ENCODE peak calls at places on chromosome 22, in eight cellular contexts. Q is brain microvascular endothelial cell, D is bronchial epithelial cell, L is A549, J is tibial nerve, O is cardiac muscle cell, V is GM06990, H is GM23338. Z is an unnamed sample.

GRCh38 chr22:49212466-49212865 is 615.2 kb downstream of the BRD1 start:
- DNase-seq in L (no peak), H (no peak), J (no peak), Q (no peak), V (no peak), D (no peak), O (no peak), Z (no peak)

GRCh38 chr22:22031571-22031970 is 49.0 kb upstream of the TOP3B start:
- DNase-seq in J (no peak), D (no peak), H (no peak), V (no peak), O (no peak), Q (no peak), L (no peak), Z (no peak)

GRCh38 chr22:20115691-20116375 is at the start of gene RANBP1:
- DNase-seq in H (peak), L (no peak), J (no peak), D (no peak), O (no peak), Q (no peak), V (no peak), Z (no peak)

GRCh38 chr22:35824256-35824655 is 106.6 kb downstream of the APOL5 start:
- DNase-seq in V (no peak), H (no peak), D (no peak), O (no peak), J (no peak), Q (no peak), L (no peak), Z (no peak)

GRCh38 chr22:46119729-46120419 is 30.5 kb upstream of the PPARA start:
- DNase-seq in J (no peak), L (peak), D (no peak), O (peak), H (peak), V (no peak), Q (peak), Z (no peak)

GRCh38 chr22:30296324-30296723 is 7.0 kb upstream of the CASTOR1 start:
- DNase-seq in V (no peak), L (no peak), Q (no peak), D (no peak), O (no peak), J (no peak), H (no peak), Z (no peak)

GRCh38 chr22:45485271-45485670 is 17.4 kb upstream of the FBLN1 start:
- DNase-seq in O (no peak), H (no peak), Q (no peak), L (no peak), V (no peak), J (no peak), D (no peak), Z (no peak)

GRCh38 chr22:40024201-40025061 is 29.7 kb downstream of the FAM83F start:
- DNase-seq in Q (peak), J (peak), V (peak), O (peak), D (no peak), H (peak), L (peak), Z (peak)

GRCh38 chr22:36386900-36387663 is 685 bp downstream of the MYH9 start:
- DNase-seq in J (peak), Q (no peak), O (no peak), L (no peak), H (peak), D (no peak), V (peak), Z (peak)

GRCh38 chr22:48488149-48488551 is 1339.5 kb downstream of the BRD1 start:
- DNase-seq in D (no peak), J (no peak), Q (no peak), V (no peak), H (no peak), L (peak), O (no peak), Z (no peak)

GRCh38 chr22:44691796-44692661 is 10.0 kb upstream of the PRR5 start:
- DNase-seq in D (peak), L (no peak), O (no peak), V (no peak), H (peak), Q (no peak), J (no peak), Z (peak)

GRCh38 chr22:21758056-21758455 is 22.5 kb upstream of the YPEL1 start:
- DNase-seq in Q (no peak), O (peak), V (no peak), J (no peak), L (no peak), H (no peak), D (no peak), Z (no peak)

GRCh38 chr22:35947794-35948425 is 80.7 kb downstream of the RBFOX2 start:
- DNase-seq in J (no peak), L (no peak), H (no peak), O (no peak), D (peak), V (no peak), Q (peak), Z (no peak)

GRCh38 chr22:19629720-19630419 is 84.4 kb upstream of the SEPTIN5 start:
- DNase-seq in D (peak), J (peak), O (peak), Q (peak), L (peak), V (peak), H (peak), Z (peak)

GRCh38 chr22:46262449-46263207 is 515 bp downstream of the PKDREJ start:
- DNase-seq in D (peak), Q (peak), J (peak), H (peak), O (peak), V (no peak), L (no peak), Z (no peak)

GRCh38 chr22:25880524-25880923 is 138.5 kb downstream of the MYO18B start:
- DNase-seq in D (no peak), O (no peak), V (no peak), Q (no peak), J (no peak), H (peak), L (peak), Z (peak)

GRCh38 chr22:40183029-40183581 is 5.4 kb downstream of the TNRC6B start:
- DNase-seq in L (no peak), J (no peak), Q (peak), V (no peak), D (peak), H (no peak), O (peak), Z (no peak)

GRCh38 chr22:25492950-25493790 is 71.3 kb upstream of the GRK3 start:
- DNase-seq in Q (no peak), V (no peak), H (no peak), L (no peak), D (no peak), J (no peak), O (no peak), Z (no peak)

GRCh38 chr22:25334091-25334490 is 114.7 kb downstream of the CRYBB2 start:
- DNase-seq in O (peak), Q (peak), D (peak), H (peak), L (peak), V (no peak), J (no peak), Z (peak)

GRCh38 chr22:19497245-19497644 is 17.5 kb downstream of the CDC45 start:
- DNase-seq in O (peak), Q (peak), J (no peak), L (no peak), D (peak), H (no peak), V (no peak), Z (no peak)

GRCh38 chr22:20172038-20172613 is 21.3 kb upstream of the CCDC188 start:
- DNase-seq in J (no peak), V (no peak), Q (no peak), H (no peak), L (no peak), O (no peak), D (no peak), Z (no peak)

GRCh38 chr22:45284705-45285305 is at the start of gene UPK3A:
- DNase-seq in O (peak), H (peak), J (no peak), Q (no peak), V (peak), D (no peak), L (no peak), Z (peak)

GRCh38 chr22:44486538-44486937 is 11.5 kb downstream of the RTL6 start:
- DNase-seq in L (peak), O (peak), V (no peak), J (no peak), H (no peak), D (no peak), Q (peak), Z (peak)

GRCh38 chr22:48593551-48593950 is 1234.1 kb downstream of the BRD1 start:
- DNase-seq in D (no peak), H (no peak), Q (no peak), O (no peak), L (no peak), J (no peak), V (no peak), Z (no peak)

GRCh38 chr22:43884600-43885318 is 7.1 kb downstream of the PNPLA5 start:
- DNase-seq in H (peak), J (peak), Q (peak), D (peak), O (peak), L (peak), V (peak), Z (peak)

GRCh38 chr22:46425011-46425410 is 89.5 kb downstream of the TRMU start:
- DNase-seq in V (no peak), Q (peak), L (no peak), D (peak), J (no peak), H (no peak), O (peak), Z (peak)

GRCh38 chr22:43272301-43272700 is 70.9 kb downstream of the SCUBE1 start:
- DNase-seq in L (no peak), Q (no peak), D (peak), J (no peak), V (no peak), O (peak), H (no peak), Z (no peak)

GRCh38 chr22:25497269-25497668 is 67.2 kb upstream of the GRK3 start:
- DNase-seq in Q (peak), J (no peak), H (no peak), V (no peak), D (peak), L (no peak), O (peak), Z (no peak)

GRCh38 chr22:49299821-49300231 is 527.8 kb downstream of the BRD1 start:
- DNase-seq in Q (no peak), V (no peak), L (no peak), D (no peak), J (peak), O (no peak), H (no peak), Z (no peak)

GRCh38 chr22:45469573-45470383 is 32.9 kb upstream of the FBLN1 start:
- DNase-seq in L (no peak), H (no peak), O (peak), J (no peak), V (no peak), Q (no peak), D (peak), Z (no peak)

GRCh38 chr22:39278040-39278439 is 33.3 kb upstream of the PDGFB start:
- DNase-seq in L (no peak), H (peak), V (no peak), O (peak), D (no peak), J (no peak), Q (no peak), Z (no peak)

GRCh38 chr22:25403752-25404471 is 160.6 kb upstream of the GRK3 start:
- DNase-seq in D (peak), Q (no peak), O (no peak), L (peak), H (peak), V (no peak), J (no peak), Z (no peak)

GRCh38 chr22:19687561-19688300 is 26.6 kb upstream of the SEPTIN5 start:
- DNase-seq in Q (no peak), J (no peak), V (no peak), H (no peak), O (no peak), L (no peak), D (peak), Z (peak)

GRCh38 chr22:19723990-19724827 is 870 bp downstream of the GP1BB start:
- DNase-seq in L (peak), D (no peak), J (no peak), Q (no peak), V (peak), O (peak), H (peak), Z (peak)

GRCh38 chr22:32518848-32519247 is 44.2 kb downstream of the FBXO7 start:
- DNase-seq in D (no peak), L (peak), Q (no peak), H (peak), V (no peak), O (no peak), J (no peak), Z (no peak)
- TF ChIP-seq CTCF in D (peak), L (peak), Q (peak), H (peak), V (peak), O (peak), J (no peak), Z (peak)

GRCh38 chr22:31846161-31847115 is 92.6 kb downstream of the DEPDC5 start:
- DNase-seq in J (no peak), O (peak), Q (peak), D (no peak), H (peak), L (peak), V (peak), Z (peak)
- TF ChIP-seq CTCF in J (no peak), O (peak), Q (peak), D (peak), H (peak), L (no peak), V (peak), Z (no peak)

DNA sequence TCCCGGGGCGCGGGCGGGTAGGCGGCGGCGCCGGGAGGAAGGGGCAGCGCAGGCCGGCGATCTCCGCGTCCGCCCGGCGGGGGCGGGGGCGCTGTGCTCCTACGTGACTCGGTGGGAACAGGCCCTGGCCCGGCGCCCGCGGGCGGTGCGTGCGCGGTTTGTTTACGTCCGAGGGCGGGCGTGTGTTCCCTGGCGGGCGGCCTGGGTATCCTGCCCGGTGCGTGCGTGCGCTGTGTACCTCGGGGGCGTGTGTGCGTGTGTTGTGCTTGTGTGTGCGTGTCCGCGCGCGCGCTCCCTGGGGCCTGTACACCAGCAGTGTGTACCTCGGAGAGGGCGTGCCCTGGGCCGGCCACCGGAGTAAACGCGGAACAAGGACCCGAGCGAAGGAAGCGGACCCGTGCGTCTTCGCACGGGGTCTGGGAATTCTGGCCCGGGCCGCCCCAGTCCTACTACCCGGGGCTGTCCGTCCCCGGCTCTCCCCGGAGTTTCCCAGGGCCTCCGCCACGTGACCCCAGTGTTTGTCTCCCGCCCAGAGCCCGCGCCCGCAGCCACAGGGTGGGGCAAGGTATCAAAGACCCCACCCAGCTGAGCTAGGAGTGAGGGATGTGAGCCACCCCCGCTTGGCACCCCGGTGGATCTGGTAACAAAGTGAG is 769 bp downstream of the MAFF start:
- DNase-seq in J (peak), H (peak), L (peak), O (peak), V (peak), Q (peak), D (peak), Z (peak)
- TF ChIP-seq CTCF in J (peak), H (no peak), L (no peak), O (no peak), V (no peak), Q (peak), D (peak), Z (no peak)

GRCh38 chr22:27892064-27892463 is 27.0 kb downstream of the PITPNB start:
- DNase-seq in Q (no peak), J (no peak), H (no peak), L (no peak), O (no peak), V (no peak), D (no peak), Z (no peak)

GRCh38 chr22:27888310-27888709 is 30.7 kb downstream of the PITPNB start:
- DNase-seq in L (no peak), J (no peak), V (no peak), Q (no peak), O (no peak), H (no peak), D (no peak), Z (no peak)

GRCh38 chr22:27885977-27886842 is 32.8 kb downstream of the PITPNB start:
- DNase-seq in J (peak), L (peak), O (peak), V (no peak), Q (peak), D (peak), H (peak), Z (peak)

GRCh38 chr22:27883656-27884350 is 35.3 kb downstream of the PITPNB start:
- DNase-seq in L (no peak), H (no peak), D (peak), Q (no peak), O (no peak), V (no peak), J (no peak), Z (no peak)

DNA sequence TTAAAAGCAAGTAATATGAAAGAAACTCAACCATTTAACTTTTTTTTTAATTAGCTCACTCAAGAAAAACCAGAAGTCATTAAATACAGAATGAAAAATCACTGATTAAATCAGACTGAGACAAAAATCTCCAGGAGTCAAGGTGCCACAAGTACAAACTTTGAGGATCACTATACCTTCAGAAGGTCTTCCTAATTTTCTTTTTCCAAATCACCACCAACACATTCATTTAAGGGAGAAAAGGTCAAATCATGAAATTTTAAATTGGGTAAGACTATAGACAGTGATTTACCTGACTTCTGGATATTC is 32.3 kb downstream of the PITPNB start:
- DNase-seq in J (no peak), O (no peak), Q (no peak), V (no peak), L (no peak), D (no peak), H (no peak), Z (no peak)
- TF ChIP-seq CTCF in J (no peak), O (no peak), Q (no peak), V (no peak), L (no peak), D (no peak), H (no peak), Z (no peak)

GRCh38 chr22:41367680-41368542 is 13.8 kb upstream of the TEF start:
- DNase-seq in D (peak), J (no peak), H (peak), L (no peak), O (peak), Q (no peak), V (no peak), Z (no peak)
- TF ChIP-seq CTCF in D (no peak), J (no peak), H (no peak), L (no peak), O (no peak), Q (no peak), V (no peak), Z (no peak)

GRCh38 chr22:50303848-50304527 is 3.5 kb downstream of the PLXNB2 start:
- DNase-seq in V (no peak), Q (no peak), D (peak), J (no peak), L (peak), H (peak), O (no peak), Z (peak)
- TF ChIP-seq CTCF in V (peak), Q (peak), D (no peak), J (no peak), L (no peak), H (peak), O (no peak), Z (no peak)

GRCh38 chr22:23376256-23376655 is 195.9 kb downstream of the BCR start:
- DNase-seq in H (peak), D (peak), Q (no peak), O (peak), L (peak), V (no peak), J (no peak), Z (no peak)
- TF ChIP-seq CTCF in H (peak), D (peak), Q (peak), O (peak), L (peak), V (peak), J (peak), Z (no peak)

GRCh38 chr22:32448980-32449379 is 15.3 kb downstream of the BPIFC start:
- DNase-seq in H (no peak), V (no peak), Q (no peak), O (no peak), L (no peak), J (no peak), D (peak), Z (no peak)
- TF ChIP-seq CTCF in H (no peak), V (no peak), Q (no peak), O (no peak), L (no peak), J (no peak), D (no peak), Z (no peak)

GRCh38 chr22:16917144-16918003 is 90.6 kb downstream of the GAB4 start:
- DNase-seq in D (peak), Q (peak), O (peak), H (peak), V (peak), L (peak), J (peak), Z (peak)
- TF ChIP-seq CTCF in D (peak), Q (peak), O (peak), H (peak), V (peak), L (peak), J (peak), Z (peak)